ENCODE peak calls at places on chromosomes 13 and 19, in ten cellular contexts. One of them, this sample, is unnamed.

GRCh38 chr19:44726465-44726864 is 22.0 kb upstream of the BCL3 start:
- DNase-seq in AG10803: no peak
- DNase-seq in psoas muscle: no peak
- DNase-seq in IMR-90: no peak
- DNase-seq in coronary artery: no peak
- DNase-seq in AG09309: no peak
- DNase-seq in breast epithelium: no peak
- DNase-seq in Panc1: no peak
- DNase-seq in tibial nerve: no peak
- DNase-seq in pancreas: no peak
- DNase-seq in this sample: no peak

GRCh38 chr13:42495751-42496150 is 78.2 kb upstream of the TNFSF11 start:
- DNase-seq in tibial nerve: no peak
- DNase-seq in AG10803: no peak
- DNase-seq in coronary artery: no peak
- DNase-seq in AG09309: no peak
- DNase-seq in pancreas: no peak
- DNase-seq in breast epithelium: no peak
- DNase-seq in IMR-90: no peak
- DNase-seq in Panc1: no peak
- DNase-seq in psoas muscle: no peak
- DNase-seq in this sample: no peak

GRCh38 chr13:51246411-51247298 is 24.5 kb downstream of the FAM124A start:
- DNase-seq in pancreas: no peak
- DNase-seq in tibial nerve: no peak
- DNase-seq in coronary artery: no peak
- DNase-seq in Panc1: no peak
- DNase-seq in AG10803: no peak
- DNase-seq in IMR-90: no peak
- DNase-seq in breast epithelium: no peak
- DNase-seq in AG09309: no peak
- DNase-seq in psoas muscle: no peak
- DNase-seq in this sample: no peak

GRCh38 chr19:11560404-11560988 is 1.5 kb upstream of the ELOF1 start:
- DNase-seq in Panc1: peak; percentile 51
- DNase-seq in AG09309: peak; percentile 25
- DNase-seq in breast epithelium: no peak
- DNase-seq in psoas muscle: no peak
- DNase-seq in coronary artery: no peak
- DNase-seq in IMR-90: peak; percentile 84
- DNase-seq in pancreas: no peak
- DNase-seq in AG10803: peak; percentile 57
- DNase-seq in tibial nerve: no peak
- DNase-seq in this sample: peak; percentile 66

GRCh38 chr19:49129238-49129583 is 9.9 kb downstream of the PPFIA3 start:
- DNase-seq in Panc1: no peak
- DNase-seq in coronary artery: no peak
- DNase-seq in breast epithelium: no peak
- DNase-seq in AG10803: no peak
- DNase-seq in IMR-90: no peak
- DNase-seq in tibial nerve: no peak
- DNase-seq in pancreas: peak; percentile 74
- DNase-seq in psoas muscle: no peak
- DNase-seq in AG09309: no peak
- DNase-seq in this sample: no peak

GRCh38 chr19:15449620-15450527 is at the start of gene WIZ:
- DNase-seq in IMR-90: peak; percentile 55
- DNase-seq in AG09309: no peak
- DNase-seq in psoas muscle: peak; percentile 94
- DNase-seq in coronary artery: peak; percentile 90
- DNase-seq in breast epithelium: peak; percentile 86
- DNase-seq in AG10803: peak; percentile 73
- DNase-seq in pancreas: peak; percentile 94
- DNase-seq in tibial nerve: peak; percentile 82
- DNase-seq in Panc1: no peak
- DNase-seq in this sample: peak; percentile 74

GRCh38 chr13:110712081-110712848 is 1.2 kb upstream of the ING1 start:
- DNase-seq in tibial nerve: peak; percentile 79
- DNase-seq in AG09309: no peak
- DNase-seq in AG10803: peak; percentile 80
- DNase-seq in coronary artery: peak; percentile 96
- DNase-seq in Panc1: no peak
- DNase-seq in IMR-90: peak; percentile 73
- DNase-seq in pancreas: peak; percentile 93
- DNase-seq in psoas muscle: peak; percentile 93
- DNase-seq in breast epithelium: peak; percentile 79
- DNase-seq in this sample: peak; percentile 90

GRCh38 chr13:21033866-21034601 is 27.4 kb downstream of the LATS2 start:
- DNase-seq in breast epithelium: no peak
- DNase-seq in coronary artery: no peak
- DNase-seq in tibial nerve: no peak
- DNase-seq in psoas muscle: no peak
- DNase-seq in IMR-90: no peak
- DNase-seq in AG10803: peak; percentile 75
- DNase-seq in Panc1: no peak
- DNase-seq in AG09309: no peak
- DNase-seq in pancreas: no peak
- DNase-seq in this sample: peak; percentile 53

GRCh38 chr13:37870489-37870845 is 895 bp upstream of the TRPC4 start:
- DNase-seq in psoas muscle: no peak
- DNase-seq in tibial nerve: no peak
- DNase-seq in AG10803: no peak
- DNase-seq in breast epithelium: no peak
- DNase-seq in AG09309: no peak
- DNase-seq in coronary artery: no peak
- DNase-seq in pancreas: no peak
- DNase-seq in IMR-90: no peak
- DNase-seq in Panc1: no peak
- DNase-seq in this sample: no peak

GRCh38 chr19:30254789-30255188 is 117.4 kb upstream of the ZNF536 start:
- DNase-seq in AG09309: no peak
- DNase-seq in breast epithelium: no peak
- DNase-seq in coronary artery: no peak
- DNase-seq in psoas muscle: no peak
- DNase-seq in Panc1: no peak
- DNase-seq in AG10803: no peak
- DNase-seq in IMR-90: no peak
- DNase-seq in tibial nerve: no peak
- DNase-seq in pancreas: no peak
- DNase-seq in this sample: no peak

GRCh38 chr19:54154603-54155345 is 4.7 kb downstream of the LENG1 start:
- DNase-seq in Panc1: no peak
- DNase-seq in breast epithelium: no peak
- DNase-seq in pancreas: no peak
- DNase-seq in AG10803: peak; percentile 66
- DNase-seq in AG09309: no peak
- DNase-seq in psoas muscle: no peak
- DNase-seq in coronary artery: no peak
- DNase-seq in IMR-90: no peak
- DNase-seq in tibial nerve: no peak
- DNase-seq in this sample: no peak

GRCh38 chr13:76942363-76942762 is 5.9 kb upstream of the ACOD1 start:
- DNase-seq in tibial nerve: no peak
- DNase-seq in AG10803: no peak
- DNase-seq in Panc1: no peak
- DNase-seq in IMR-90: no peak
- DNase-seq in psoas muscle: no peak
- DNase-seq in pancreas: no peak
- DNase-seq in AG09309: no peak
- DNase-seq in breast epithelium: no peak
- DNase-seq in coronary artery: no peak
- DNase-seq in this sample: no peak

GRCh38 chr13:60372141-60372540 is 24.9 kb upstream of the TDRD3 start:
- DNase-seq in pancreas: no peak
- DNase-seq in AG10803: no peak
- DNase-seq in breast epithelium: no peak
- DNase-seq in IMR-90: no peak
- DNase-seq in coronary artery: no peak
- DNase-seq in Panc1: no peak
- DNase-seq in psoas muscle: no peak
- DNase-seq in tibial nerve: no peak
- DNase-seq in AG09309: no peak
- DNase-seq in this sample: no peak

GRCh38 chr19:41351339-41352245 is 2.1 kb downstream of the TGFB1 start:
- DNase-seq in Panc1: no peak
- DNase-seq in AG09309: no peak
- DNase-seq in coronary artery: peak; percentile 83
- DNase-seq in AG10803: peak; percentile 42
- DNase-seq in breast epithelium: no peak
- DNase-seq in psoas muscle: peak; percentile 77
- DNase-seq in pancreas: peak; percentile 71
- DNase-seq in tibial nerve: no peak
- DNase-seq in IMR-90: peak; percentile 42
- DNase-seq in this sample: peak; percentile 60

GRCh38 chr19:4988770-4989251 is 19.9 kb downstream of the KDM4B start:
- DNase-seq in Panc1: no peak
- DNase-seq in IMR-90: peak; percentile 88
- DNase-seq in AG10803: peak; percentile 90
- DNase-seq in coronary artery: peak; percentile 77
- DNase-seq in AG09309: no peak
- DNase-seq in breast epithelium: no peak
- DNase-seq in tibial nerve: no peak
- DNase-seq in psoas muscle: peak; percentile 84
- DNase-seq in pancreas: no peak
- DNase-seq in this sample: peak; percentile 83

GRCh38 chr13:33606692-33607091 is 211.3 kb upstream of the RFC3 start:
- DNase-seq in IMR-90: no peak
- DNase-seq in AG09309: no peak
- DNase-seq in psoas muscle: no peak
- DNase-seq in breast epithelium: no peak
- DNase-seq in Panc1: no peak
- DNase-seq in coronary artery: no peak
- DNase-seq in pancreas: no peak
- DNase-seq in tibial nerve: no peak
- DNase-seq in AG10803: no peak
- DNase-seq in this sample: peak; percentile 12
- TF ChIP-seq CTCF in IMR-90: no peak
- TF ChIP-seq CTCF in AG09309: peak; percentile 21
- TF ChIP-seq CTCF in psoas muscle: no peak
- TF ChIP-seq CTCF in breast epithelium: no peak
- TF ChIP-seq CTCF in Panc1: peak; percentile 31
- TF ChIP-seq CTCF in coronary artery: no peak
- TF ChIP-seq CTCF in pancreas: no peak
- TF ChIP-seq CTCF in tibial nerve: no peak
- TF ChIP-seq CTCF in AG10803: no peak
- TF ChIP-seq CTCF in this sample: no peak

DNA sequence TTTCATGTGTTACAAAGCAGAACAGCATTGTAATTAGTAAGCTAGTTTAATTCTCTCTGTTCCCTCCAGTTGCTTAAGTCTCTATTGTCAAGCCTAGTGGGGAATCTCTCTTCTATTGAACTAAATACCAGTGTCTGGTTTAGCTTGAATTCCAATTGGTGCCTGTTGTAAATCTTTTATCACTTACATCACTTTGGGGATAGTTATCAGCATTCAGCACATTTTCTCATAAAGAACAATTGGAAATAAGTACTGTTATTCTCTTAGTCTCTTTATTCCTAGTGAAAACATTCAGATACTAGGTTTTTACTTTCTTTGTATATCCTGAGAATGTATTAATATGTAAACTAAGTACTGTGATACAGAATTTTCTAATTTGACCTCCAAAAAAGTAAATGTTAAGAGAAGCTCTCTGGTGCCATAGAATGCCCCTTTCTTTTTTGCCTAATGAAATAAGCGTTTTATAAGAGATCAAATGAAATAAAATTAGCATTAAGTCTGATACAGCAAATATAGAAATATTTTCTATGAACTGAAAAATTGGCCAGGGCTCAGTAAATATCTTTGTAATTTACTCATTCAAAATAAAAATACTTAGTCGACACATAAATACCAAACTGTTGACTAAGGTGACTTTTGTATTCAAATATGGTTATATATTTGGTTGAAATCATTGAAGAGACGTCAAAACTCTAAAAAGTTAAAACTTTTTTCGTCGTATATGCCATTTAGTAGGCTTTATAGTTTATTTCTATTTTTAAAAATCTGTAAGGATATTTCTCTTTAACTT is 25.4 kb downstream of the IPO5 start:
- DNase-seq in coronary artery: no peak
- DNase-seq in pancreas: no peak
- DNase-seq in AG09309: no peak
- DNase-seq in Panc1: no peak
- DNase-seq in tibial nerve: no peak
- DNase-seq in IMR-90: peak; percentile 28
- DNase-seq in psoas muscle: no peak
- DNase-seq in breast epithelium: no peak
- DNase-seq in AG10803: peak; percentile 83
- DNase-seq in this sample: peak; percentile 31
- H3K4me3 ChIP-seq in coronary artery: no peak overlapping the region
- H3K4me3 ChIP-seq in pancreas: no peak overlapping the region
- H3K4me3 ChIP-seq in AG09309: peak overlapping the region; percentile 96
- H3K4me3 ChIP-seq in Panc1: peak overlapping the region; percentile 86
- H3K4me3 ChIP-seq in tibial nerve: no peak overlapping the region
- H3K4me3 ChIP-seq in IMR-90: peak overlapping the region; percentile 20
- H3K4me3 ChIP-seq in psoas muscle: peak overlapping the region; percentile 90
- H3K4me3 ChIP-seq in breast epithelium: no peak overlapping the region
- H3K4me3 ChIP-seq in AG10803: peak overlapping the region; percentile 89
- H3K4me3 ChIP-seq in this sample: no peak overlapping the region

DNA sequence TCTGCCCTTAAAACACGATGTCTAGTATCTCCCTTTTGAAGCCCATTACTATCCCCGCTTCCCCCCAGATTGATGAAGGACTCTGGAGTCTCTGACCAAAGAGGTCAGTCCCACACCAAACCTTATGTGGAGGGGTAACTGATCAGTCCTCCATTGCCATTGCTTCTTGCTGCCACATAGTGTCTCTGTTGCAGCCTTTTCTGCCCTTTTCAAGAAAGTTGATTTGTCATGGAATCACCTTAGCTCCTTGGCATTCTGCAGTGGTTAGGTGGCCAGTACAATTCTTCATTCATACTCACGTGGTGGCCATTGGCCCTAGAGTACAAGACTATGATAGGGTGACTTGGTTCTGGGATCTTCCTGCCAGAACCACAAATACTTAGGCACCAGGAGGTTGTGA is 8.4 kb upstream of the HTR2A start:
- DNase-seq in Panc1: no peak
- DNase-seq in coronary artery: no peak
- DNase-seq in psoas muscle: no peak
- DNase-seq in pancreas: no peak
- DNase-seq in tibial nerve: no peak
- DNase-seq in AG10803: peak; percentile 48
- DNase-seq in breast epithelium: no peak
- DNase-seq in IMR-90: peak; percentile 26
- DNase-seq in AG09309: no peak
- DNase-seq in this sample: no peak
- TF ChIP-seq CTCF in Panc1: peak; percentile 15
- TF ChIP-seq CTCF in coronary artery: no peak
- TF ChIP-seq CTCF in psoas muscle: no peak
- TF ChIP-seq CTCF in pancreas: no peak
- TF ChIP-seq CTCF in tibial nerve: no peak
- TF ChIP-seq CTCF in AG10803: peak; percentile 52
- TF ChIP-seq CTCF in breast epithelium: no peak
- TF ChIP-seq CTCF in IMR-90: peak; percentile 31
- TF ChIP-seq CTCF in AG09309: peak; percentile 44
- TF ChIP-seq CTCF in this sample: peak; percentile 32

DNA sequence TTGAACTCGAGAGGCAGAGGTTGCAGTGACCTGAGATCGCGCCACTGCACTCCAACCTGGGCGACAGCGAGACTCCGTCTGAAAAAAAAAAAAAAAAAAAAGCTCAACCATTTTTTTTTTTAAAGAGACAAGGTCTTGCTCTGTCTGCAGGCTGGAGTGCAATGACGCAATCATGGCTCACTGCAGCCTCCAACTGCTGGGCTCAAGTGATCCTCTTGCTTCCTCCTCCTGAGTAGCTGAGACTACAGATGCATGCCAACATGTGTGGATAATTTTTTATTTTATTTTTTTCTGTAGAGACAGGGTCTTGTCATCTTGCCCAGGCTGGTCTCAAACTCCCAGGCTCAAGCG is 10.3 kb downstream of the EHD2 start:
- DNase-seq in IMR-90: peak; percentile 95
- DNase-seq in psoas muscle: peak; percentile 82
- DNase-seq in pancreas: no peak
- DNase-seq in AG09309: peak; percentile 78
- DNase-seq in tibial nerve: no peak
- DNase-seq in AG10803: peak; percentile 93
- DNase-seq in Panc1: no peak
- DNase-seq in breast epithelium: no peak
- DNase-seq in coronary artery: peak; percentile 82
- DNase-seq in this sample: peak; percentile 88
- H3K4me3 ChIP-seq in IMR-90: no peak overlapping the region
- H3K4me3 ChIP-seq in psoas muscle: peak overlapping the region; percentile 33
- H3K4me3 ChIP-seq in pancreas: no peak overlapping the region
- H3K4me3 ChIP-seq in AG09309: no peak overlapping the region
- H3K4me3 ChIP-seq in tibial nerve: no peak overlapping the region
- H3K4me3 ChIP-seq in AG10803: peak overlapping the region; percentile 35
- H3K4me3 ChIP-seq in Panc1: no peak overlapping the region
- H3K4me3 ChIP-seq in breast epithelium: peak overlapping the region; percentile 31
- H3K4me3 ChIP-seq in coronary artery: peak overlapping the region; percentile 67
- H3K4me3 ChIP-seq in this sample: no peak overlapping the region